ENCODE peak calls at places on chromosomes 1 and 21, in seven cellular contexts. L is AG04450; G is colonic mucosa; S is left ventricle myocardium inferior; Y is RWPE1; W is neural progenitor cell; K is CD8-positive, alpha-beta memory T cell. C is an unnamed sample.

GRCh38 chr1:44842763-44843655 is at the start of gene PTCH2:
- DNase-seq in G (peak; percentile 51), S (peak; percentile 74), Y (peak; percentile 35), L (peak; percentile 20), W (peak; percentile 94), K (no peak), C (peak; percentile 37)

GRCh38 chr1:1433804-1434130 is 1.7 kb upstream of the VWA1 start:
- DNase-seq in K (no peak), W (peak; percentile 45), L (no peak), Y (no peak), S (no peak), G (peak; percentile 43), C (no peak)

GRCh38 chr1:75725861-75726361 is 1.4 kb downstream of the ACADM start:
- DNase-seq in G (peak; percentile 62), Y (no peak), S (no peak), L (no peak), K (no peak), W (no peak), C (no peak)

GRCh38 chr1:32349211-32349708 is 13.0 kb downstream of the FAM229A start:
- DNase-seq in G (no peak), Y (no peak), S (peak; percentile 62), L (peak; percentile 16), W (no peak), K (no peak), C (no peak)

GRCh38 chr1:46749921-46750404 is 31.0 kb upstream of the EFCAB14 start:
- DNase-seq in W (no peak), G (no peak), L (no peak), K (no peak), Y (peak; percentile 34), S (peak; percentile 58), C (no peak)

GRCh38 chr1:156750932-156751723 is at the start of gene HDGF:
- DNase-seq in W (peak; percentile 77), L (no peak), K (peak; percentile 30), G (peak; percentile 50), S (peak; percentile 61), Y (no peak), C (peak; percentile 61)

GRCh38 chr1:158496379-158496778 is 24.4 kb downstream of the OR10R2 start:
- DNase-seq in W (peak; percentile 51), G (no peak), K (no peak), S (no peak), L (no peak), Y (no peak), C (no peak)

GRCh38 chr1:20223659-20224058 is 37.3 kb upstream of the PLA2G2C start:
- DNase-seq in K (no peak), Y (no peak), G (no peak), S (no peak), W (no peak), L (no peak), C (no peak)

GRCh38 chr1:215055281-215055935 is 27.1 kb upstream of the KCNK2 start:
- DNase-seq in Y (no peak), G (no peak), L (no peak), S (no peak), K (no peak), W (no peak), C (no peak)

GRCh38 chr1:204390731-204391466 is 20.7 kb downstream of the PPP1R15B start:
- DNase-seq in G (no peak), Y (no peak), K (no peak), S (no peak), W (no peak), L (no peak), C (no peak)

GRCh38 chr21:21963911-21964310 is 965.7 kb downstream of the NCAM2 start:
- DNase-seq in L (no peak), S (no peak), W (no peak), G (no peak), K (no peak), Y (no peak), C (no peak)

GRCh38 chr1:107183011-107183410 is 42.2 kb downstream of the NTNG1 start:
- DNase-seq in Y (no peak), S (no peak), K (no peak), G (no peak), L (no peak), W (no peak), C (no peak)

GRCh38 chr1:55631508-55631907 is 416.3 kb upstream of the USP24 start:
- DNase-seq in W (no peak), L (no peak), S (no peak), Y (no peak), G (no peak), K (no peak), C (no peak)

GRCh38 chr1:213666113-213666512 is 321.7 kb upstream of the PROX1 start:
- DNase-seq in W (no peak), S (no peak), K (no peak), L (no peak), G (peak; percentile 9), Y (no peak), C (no peak)

GRCh38 chr1:22436948-22437347 is 14.7 kb upstream of the ZBTB40 start:
- DNase-seq in K (no peak), Y (no peak), G (no peak), L (no peak), S (no peak), W (no peak), C (no peak)

GRCh38 chr1:117757668-117758067 is 151.8 kb downstream of the TENT5C start:
- DNase-seq in G (no peak), L (no peak), Y (no peak), K (no peak), W (no peak), S (no peak), C (no peak)

GRCh38 chr1:241219449-241219848 is 137.6 kb downstream of the RGS7 start:
- DNase-seq in W (no peak), K (no peak), S (no peak), L (no peak), Y (no peak), G (no peak), C (no peak)

GRCh38 chr1:101198842-101199636 is 37.8 kb upstream of the S1PR1 start:
- DNase-seq in G (no peak), Y (no peak), S (no peak), L (no peak), W (no peak), K (no peak), C (no peak)

GRCh38 chr1:28139033-28139712 is 37.3 kb downstream of the PTAFR start:
- DNase-seq in S (no peak), Y (no peak), L (no peak), W (no peak), G (no peak), K (no peak), C (no peak)

DNA sequence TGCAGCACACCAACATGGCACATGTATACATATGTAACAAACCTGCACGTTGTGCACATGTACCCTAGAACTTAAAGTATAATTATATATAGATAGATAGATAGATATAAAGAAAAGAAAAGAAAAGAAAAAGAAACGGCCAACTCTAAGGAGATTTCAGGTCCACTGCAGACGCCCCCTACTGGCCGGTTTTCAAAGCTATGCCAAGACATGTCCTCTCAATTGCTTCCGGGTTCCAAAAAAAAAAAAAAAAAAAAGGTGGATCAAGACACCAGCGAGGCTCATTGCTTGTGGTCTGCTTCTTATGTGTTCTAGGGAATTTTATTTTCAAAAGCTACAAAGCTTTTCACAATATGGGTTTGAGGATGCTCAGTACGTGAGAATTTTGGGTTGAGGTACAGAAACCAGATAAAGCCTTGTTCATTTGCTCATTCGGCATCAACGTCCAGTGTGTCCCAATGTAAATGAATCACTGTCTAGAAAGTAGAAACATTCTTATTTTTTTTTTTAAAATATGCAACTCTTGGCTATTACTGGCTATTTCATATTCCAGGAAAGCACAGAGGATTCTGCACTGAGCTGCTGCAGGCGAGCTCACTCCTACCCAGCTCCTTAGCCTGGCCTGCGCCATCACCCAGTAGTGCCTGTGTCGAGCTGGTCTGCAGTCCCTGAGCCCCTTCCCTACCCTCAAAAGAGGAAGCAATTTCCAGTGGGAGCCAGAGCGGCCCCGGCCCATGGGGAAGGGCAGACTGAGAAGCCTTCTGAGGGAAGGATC is 643.0 kb downstream of the KIF26B start:
- DNase-seq in W (peak; percentile 63), K (no peak), G (no peak), S (no peak), Y (no peak), L (no peak), C (no peak)
- H3K27ac ChIP-seq in W (no peak overlapping the region), K (no peak overlapping the region), G (no peak overlapping the region), S (no peak overlapping the region), Y (no peak overlapping the region), L (no peak overlapping the region), C (no peak overlapping the region)

DNA sequence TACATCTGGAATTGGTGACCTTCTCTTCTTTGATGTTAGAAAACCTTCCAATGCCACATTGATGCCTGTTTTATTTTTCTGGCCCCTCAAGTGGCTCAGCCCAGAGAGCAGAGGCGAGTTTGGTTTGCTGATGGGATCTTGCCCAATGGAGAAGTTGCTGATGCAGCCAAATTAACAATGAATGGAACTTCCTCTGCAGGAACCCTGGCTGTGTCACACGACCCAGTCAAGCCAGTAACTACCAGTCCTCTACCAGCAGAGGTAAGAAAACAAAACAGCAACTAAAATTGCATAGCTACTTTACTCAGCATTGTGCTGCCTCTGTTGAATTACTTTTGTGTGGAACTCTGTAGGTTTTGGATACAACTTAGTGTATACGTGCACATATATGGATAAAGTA is 97.6 kb downstream of the CC2D1B start:
- DNase-seq in Y (no peak), S (no peak), K (no peak), L (no peak), W (peak; percentile 13), G (no peak), C (no peak)
- H3K27ac ChIP-seq in Y (no peak overlapping the region), S (no peak overlapping the region), K (no peak overlapping the region), L (no peak overlapping the region), W (peak overlapping the region; percentile 46), G (no peak overlapping the region), C (no peak overlapping the region)

GRCh38 chr21:41643246-41643966 is 123.4 kb downstream of the RIPK4 start:
- DNase-seq in L (no peak), Y (no peak), G (no peak), K (no peak), W (no peak), S (no peak), C (no peak)

GRCh38 chr21:41641821-41642368 is 125.0 kb downstream of the RIPK4 start:
- DNase-seq in K (no peak), L (peak; percentile 49), W (peak; percentile 24), G (no peak), Y (peak; percentile 73), S (peak; percentile 70), C (no peak)

GRCh38 chr21:41641510-41641815 is 125.4 kb downstream of the RIPK4 start:
- DNase-seq in Y (no peak), S (no peak), W (no peak), G (no peak), L (no peak), K (no peak), C (no peak)

GRCh38 chr21:41640756-41641509 is 125.9 kb downstream of the RIPK4 start:
- DNase-seq in W (no peak), Y (peak; percentile 26), G (no peak), S (no peak), K (no peak), L (no peak), C (no peak)

GRCh38 chr21:41642399-41642798 is 124.5 kb downstream of the RIPK4 start:
- DNase-seq in G (no peak), W (no peak), Y (no peak), S (no peak), K (no peak), L (no peak), C (no peak)
- H3K27ac ChIP-seq in G (no peak overlapping the region), W (no peak overlapping the region), Y (peak overlapping the region; percentile 93), S (peak overlapping the region; percentile 76), K (no peak overlapping the region), L (peak overlapping the region; percentile 93), C (no peak overlapping the region)

DNA sequence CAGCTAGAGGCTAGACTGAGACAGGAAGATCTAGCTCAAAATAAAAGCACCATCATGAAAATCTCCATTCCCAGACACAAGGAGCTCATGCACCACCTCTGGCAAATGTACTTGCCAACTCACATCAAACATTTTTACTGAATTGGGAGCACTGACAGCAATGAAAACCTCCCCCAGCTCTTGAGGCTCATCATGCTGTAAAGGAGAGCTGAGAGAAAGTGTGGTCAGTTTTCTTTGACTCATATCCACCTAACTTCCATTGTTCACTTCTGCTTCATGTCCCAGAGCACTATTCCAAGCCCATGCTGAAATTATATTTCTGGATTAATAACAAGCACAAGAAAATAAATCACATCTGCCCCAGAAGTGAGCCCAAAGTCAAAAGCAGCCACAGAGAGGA is 85.7 kb upstream of the ADAM30 start:
- DNase-seq in G (no peak), S (no peak), L (no peak), K (no peak), Y (no peak), W (no peak), C (no peak)
- H3K27ac ChIP-seq in G (no peak overlapping the region), S (no peak overlapping the region), L (no peak overlapping the region), K (no peak overlapping the region), Y (no peak overlapping the region), W (no peak overlapping the region), C (no peak overlapping the region)